ENCODE peak calls at places on chromosomes 2 and 18, in four cellular contexts. U is K562, B is HepG2, T is GM12878. R is an unnamed sample.

GRCh38 chr2:216192181-216192580 is 83.0 kb downstream of the XRCC5 start:
- DNase-seq in U (no peak), B (no peak), T (no peak), R (no peak)

GRCh38 chr2:55063713-55064323 is 13.6 kb upstream of the RTN4 start:
- DNase-seq in U (no peak), B (peak), T (no peak), R (no peak)

GRCh38 chr2:144445196-144445595 is 74.7 kb downstream of the ZEB2 start:
- DNase-seq in U (no peak), B (no peak), T (no peak), R (no peak)

GRCh38 chr2:219987830-219988229 is 360.4 kb downstream of the SLC4A3 start:
- DNase-seq in U (peak), B (no peak), T (no peak), R (no peak)

GRCh38 chr2:120702751-120703150 is 32.9 kb upstream of the GLI2 start:
- DNase-seq in U (no peak), B (no peak), T (no peak), R (no peak)

GRCh38 chr2:8374782-8375181 is 307.1 kb upstream of the ID2 start:
- DNase-seq in U (no peak), B (no peak), T (no peak), R (no peak)

GRCh38 chr2:128320609-128321420 is 2.1 kb upstream of the HS6ST1 start:
- DNase-seq in U (no peak), B (no peak), T (no peak), R (no peak)

GRCh38 chr18:36536426-36536825 is 238.9 kb downstream of the FHOD3 start:
- DNase-seq in U (no peak), B (no peak), T (no peak), R (no peak)

GRCh38 chr2:181779288-181779871 is 99.1 kb upstream of the NEUROD1 start:
- DNase-seq in U (no peak), B (no peak), T (no peak), R (no peak)

GRCh38 chr2:207224814-207225482 is 59.2 kb upstream of the KLF7 start:
- DNase-seq in U (no peak), B (no peak), T (no peak), R (no peak)

GRCh38 chr2:86290596-86291327 is 46.7 kb downstream of the REEP1 start:
- DNase-seq in U (no peak), B (no peak), T (no peak), R (no peak)

GRCh38 chr2:239258248-239258647 is 142.6 kb downstream of the HDAC4 start:
- DNase-seq in U (no peak), B (no peak), T (no peak), R (no peak)

GRCh38 chr2:10045561-10046355 is 2.4 kb downstream of the KLF11 start:
- DNase-seq in U (no peak), B (no peak), T (no peak), R (no peak)

GRCh38 chr2:24530796-24531195 is 39.7 kb downstream of the NCOA1 start:
- DNase-seq in U (no peak), B (no peak), T (no peak), R (no peak)

GRCh38 chr2:16014041-16014787 is 73.9 kb downstream of the MYCN start:
- DNase-seq in U (no peak), B (no peak), T (no peak), R (no peak)

GRCh38 chr2:232997749-232998665 is 15.0 kb downstream of the NGEF start:
- DNase-seq in U (no peak), B (no peak), T (no peak), R (no peak)

GRCh38 chr2:197191177-197191947 is 119.2 kb downstream of the ANKRD44 start:
- DNase-seq in U (peak), B (peak), T (no peak), R (peak)

GRCh38 chr2:188607501-188607900 is 315.8 kb downstream of the GULP1 start:
- DNase-seq in U (no peak), B (no peak), T (no peak), R (no peak)

GRCh38 chr2:191580581-191580980 is 97.4 kb upstream of the NABP1 start:
- DNase-seq in U (no peak), B (no peak), T (no peak), R (no peak)

GRCh38 chr2:144583741-144584453 is 64.0 kb upstream of the ZEB2 start:
- DNase-seq in U (no peak), B (no peak), T (no peak), R (no peak)

GRCh38 chr18:43662657-43663056 is 385.4 kb upstream of the SYT4 start:
- DNase-seq in U (no peak), B (no peak), T (no peak), R (no peak)

DNA sequence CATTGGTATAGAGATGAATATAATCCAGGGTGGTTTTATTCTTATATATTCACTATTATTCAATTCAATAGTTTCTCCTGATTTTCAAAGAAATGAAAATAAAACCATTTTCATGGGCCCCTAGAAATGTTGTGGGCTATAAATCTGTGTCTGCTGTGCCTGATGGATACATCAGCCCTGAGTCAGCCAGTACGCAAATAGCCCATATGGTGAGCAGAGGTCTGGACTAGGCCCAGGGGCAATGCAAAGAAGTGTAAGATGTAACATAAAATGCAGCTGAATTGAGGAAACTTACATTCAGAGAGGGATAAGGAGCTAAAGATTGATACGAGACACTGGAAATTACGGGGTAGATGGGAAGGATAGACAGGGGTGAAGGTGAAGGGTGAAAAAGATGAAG is 122.5 kb downstream of the MAIP1 start:
- DNase-seq in U (no peak), B (no peak), T (no peak), R (no peak)
- TF ChIP-seq FOXK2 in U (no peak), B (no peak), T (no peak), R (no peak)

GRCh38 chr18:45588284-45588683 is 27.0 kb upstream of the SLC14A2 start:
- DNase-seq in U (no peak), B (no peak), T (no peak), R (no peak)

GRCh38 chr18:45590060-45590537 is 25.2 kb upstream of the SLC14A2 start:
- DNase-seq in U (no peak), B (no peak), T (no peak), R (peak)

GRCh38 chr18:45588831-45589558 is 26.3 kb upstream of the SLC14A2 start:
- DNase-seq in U (no peak), B (no peak), T (no peak), R (no peak)

GRCh38 chr18:45590546-45590945 is 24.7 kb upstream of the SLC14A2 start:
- DNase-seq in U (no peak), B (no peak), T (no peak), R (no peak)

DNA sequence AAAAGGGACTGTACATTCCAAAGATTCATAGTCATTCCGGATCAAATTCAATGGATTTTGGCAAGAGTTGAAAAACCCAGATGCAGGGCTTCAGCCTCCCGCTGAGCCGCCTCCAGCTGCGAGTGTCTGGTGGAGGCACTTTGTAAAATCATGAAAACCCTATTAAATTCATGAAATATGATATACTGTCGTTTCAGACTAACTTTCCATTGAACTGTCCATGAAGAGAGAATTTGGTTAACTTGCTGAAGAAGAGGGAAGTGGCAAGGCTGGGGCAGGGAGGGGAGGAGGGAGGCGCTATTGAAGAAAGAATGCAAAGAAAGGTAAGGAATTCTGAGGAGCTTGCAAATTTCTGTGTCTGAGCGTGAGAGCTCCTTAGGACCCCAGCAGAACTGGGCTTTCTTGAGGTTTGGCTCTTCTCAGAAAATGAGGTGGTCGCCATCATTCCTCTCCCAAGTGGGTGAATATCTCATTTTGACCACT is 25.7 kb upstream of the SLC14A2 start:
- DNase-seq in U (no peak), B (no peak), T (no peak), R (peak)
- TF ChIP-seq TARDBP in U (no peak), B (no peak), T (no peak), R (no peak)

DNA sequence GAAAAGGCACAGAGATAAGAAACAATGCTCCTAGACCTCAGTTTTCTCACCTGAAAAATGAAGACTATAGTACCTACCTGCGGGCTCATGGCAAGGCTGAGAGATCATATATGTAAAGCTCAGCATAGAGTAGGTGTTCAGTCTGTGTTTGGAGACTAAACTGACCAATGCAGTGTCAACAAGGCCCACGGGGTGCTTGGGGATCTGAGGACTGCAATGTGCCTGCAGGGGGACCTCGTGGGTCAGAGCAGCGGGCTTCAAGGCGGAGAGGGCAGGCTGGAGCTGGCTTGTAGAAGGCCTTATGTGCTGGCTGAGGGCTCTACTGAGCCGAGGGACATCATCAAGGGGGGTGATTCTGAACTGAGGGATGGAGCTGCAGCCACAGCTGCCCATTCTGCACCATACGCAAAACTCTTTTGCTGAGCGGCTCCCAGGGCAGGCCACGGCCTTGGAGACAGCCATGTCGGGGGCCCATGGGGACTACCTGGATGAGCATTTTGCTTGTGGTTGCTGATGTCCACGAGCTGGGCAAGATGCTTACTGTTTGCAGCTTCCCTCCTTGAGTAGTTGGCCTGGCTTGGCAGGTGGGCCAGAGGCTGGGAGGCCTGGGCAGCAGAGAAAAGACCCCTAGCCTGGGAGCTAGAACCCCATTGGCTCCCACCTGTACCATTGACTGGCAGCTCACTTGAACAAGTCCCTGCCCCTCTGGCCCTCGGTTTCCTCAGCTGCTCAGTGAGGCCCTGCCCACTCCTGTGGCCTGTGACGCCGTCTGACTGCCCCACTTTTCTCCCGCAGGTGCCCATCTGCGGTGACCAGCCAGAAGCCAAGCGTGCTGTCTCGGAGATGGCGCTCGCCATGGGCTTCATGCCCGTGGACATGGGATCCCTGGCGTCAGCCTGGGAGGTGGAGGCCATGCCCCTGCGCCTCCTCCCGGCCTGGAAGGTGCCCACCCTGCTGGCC is 23.5 kb downstream of the STEAP3 start:
- DNase-seq in U (no peak), B (no peak), T (no peak), R (no peak)
- TF ChIP-seq BHLHE40 in U (no peak), B (no peak), T (no peak), R (no peak)

GRCh38 chr2:235950473-235950809 is 217.7 kb downstream of the GBX2 start:
- DNase-seq in U (no peak), B (no peak), T (no peak), R (no peak)

GRCh38 chr2:235946590-235946989 is 221.6 kb downstream of the GBX2 start:
- DNase-seq in U (no peak), B (no peak), T (no peak), R (no peak)

GRCh38 chr2:235952714-235953113 is 215.5 kb downstream of the GBX2 start:
- DNase-seq in U (no peak), B (no peak), T (no peak), R (no peak)

GRCh38 chr2:235951980-235952379 is 216.2 kb downstream of the GBX2 start:
- DNase-seq in U (no peak), B (no peak), T (no peak), R (no peak)

GRCh38 chr2:235949567-235950472 is 218.4 kb downstream of the GBX2 start:
- DNase-seq in U (no peak), B (no peak), T (no peak), R (no peak)
- TF ChIP-seq FOXK2 in U (no peak), B (no peak), T (no peak), R (no peak)

DNA sequence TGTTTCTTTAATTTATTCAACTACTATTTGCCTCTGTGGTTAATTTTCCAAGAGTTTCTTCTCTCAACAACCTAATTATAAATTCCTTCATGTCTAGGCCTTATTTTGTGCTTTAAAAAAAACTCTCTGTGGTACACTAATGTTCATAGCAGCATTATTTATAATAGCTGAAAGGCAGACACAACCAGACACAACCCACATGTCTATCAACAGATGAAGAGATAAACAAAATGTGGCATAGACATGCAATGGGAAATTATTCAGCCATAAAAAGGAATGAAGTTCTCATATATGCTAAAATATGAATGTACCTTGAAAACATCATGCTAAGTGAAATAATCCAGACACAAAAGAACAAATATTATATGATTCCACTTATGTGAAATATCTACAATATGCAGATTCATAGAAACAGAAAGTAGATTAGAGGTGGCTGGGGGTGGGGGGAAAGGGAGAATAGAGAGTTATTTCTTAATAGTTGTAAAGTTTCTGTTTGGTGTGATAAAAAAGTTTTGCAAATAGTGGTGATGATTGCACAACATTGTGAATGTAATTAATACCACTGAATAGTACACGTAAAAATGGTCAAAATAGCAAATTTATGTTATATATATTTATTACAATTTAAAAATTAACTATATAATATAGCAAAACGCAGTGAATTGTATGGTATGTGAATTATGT is 28.1 kb upstream of the RASGRP3 start:
- DNase-seq in U (no peak), B (no peak), T (no peak), R (no peak)
- TF ChIP-seq TARDBP in U (no peak), B (no peak), T (no peak), R (no peak)

DNA sequence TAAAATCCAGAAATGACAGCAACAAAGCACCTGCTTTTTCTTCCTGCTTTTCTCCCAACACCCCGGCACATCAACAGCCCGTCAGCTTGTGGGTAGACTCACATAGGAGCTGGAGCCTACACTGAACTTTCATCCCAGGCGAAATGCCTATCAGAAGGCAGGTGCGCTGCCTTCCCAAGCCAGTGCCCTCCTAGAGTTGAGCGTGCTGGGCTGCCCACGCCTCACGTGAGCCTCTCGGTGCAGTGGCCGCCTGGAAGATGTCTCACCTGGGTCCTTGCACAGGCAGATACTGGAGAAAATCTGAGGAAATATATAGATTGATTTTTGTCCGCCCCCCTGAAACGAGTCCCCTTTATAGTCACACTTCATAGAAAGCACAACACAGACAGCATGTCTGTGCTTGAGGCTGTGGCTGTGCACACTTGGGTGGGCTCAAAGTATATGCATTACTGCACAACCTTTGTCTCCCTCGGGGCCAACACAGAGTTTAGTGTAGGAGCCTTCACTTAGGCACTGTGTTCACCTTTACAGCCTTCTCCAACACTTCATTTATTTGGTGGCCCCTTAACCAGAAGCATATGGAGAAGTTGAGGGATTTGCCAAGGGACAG is 112.5 kb downstream of the SMAD7 start:
- DNase-seq in U (no peak), B (no peak), T (no peak), R (no peak)
- TF ChIP-seq BHLHE40 in U (no peak), B (no peak), T (no peak), R (no peak)

GRCh38 chr2:72147971-72148369 is 308 bp upstream of the CYP26B1 start:
- DNase-seq in U (no peak), B (no peak), T (no peak), R (no peak)

GRCh38 chr2:72149556-72150156 is 2.0 kb upstream of the CYP26B1 start:
- DNase-seq in U (no peak), B (no peak), T (no peak), R (no peak)

GRCh38 chr2:72148391-72148974 is 821 bp upstream of the CYP26B1 start:
- DNase-seq in U (peak), B (no peak), T (no peak), R (peak)

GRCh38 chr2:72150157-72150960 is 2.7 kb upstream of the CYP26B1 start:
- DNase-seq in U (peak), B (peak), T (peak), R (peak)

GRCh38 chr2:72148975-72149555 is 1.4 kb upstream of the CYP26B1 start:
- DNase-seq in U (peak), B (no peak), T (no peak), R (peak)
- TF ChIP-seq FOXK2 in U (no peak), B (no peak), T (no peak), R (no peak)

DNA sequence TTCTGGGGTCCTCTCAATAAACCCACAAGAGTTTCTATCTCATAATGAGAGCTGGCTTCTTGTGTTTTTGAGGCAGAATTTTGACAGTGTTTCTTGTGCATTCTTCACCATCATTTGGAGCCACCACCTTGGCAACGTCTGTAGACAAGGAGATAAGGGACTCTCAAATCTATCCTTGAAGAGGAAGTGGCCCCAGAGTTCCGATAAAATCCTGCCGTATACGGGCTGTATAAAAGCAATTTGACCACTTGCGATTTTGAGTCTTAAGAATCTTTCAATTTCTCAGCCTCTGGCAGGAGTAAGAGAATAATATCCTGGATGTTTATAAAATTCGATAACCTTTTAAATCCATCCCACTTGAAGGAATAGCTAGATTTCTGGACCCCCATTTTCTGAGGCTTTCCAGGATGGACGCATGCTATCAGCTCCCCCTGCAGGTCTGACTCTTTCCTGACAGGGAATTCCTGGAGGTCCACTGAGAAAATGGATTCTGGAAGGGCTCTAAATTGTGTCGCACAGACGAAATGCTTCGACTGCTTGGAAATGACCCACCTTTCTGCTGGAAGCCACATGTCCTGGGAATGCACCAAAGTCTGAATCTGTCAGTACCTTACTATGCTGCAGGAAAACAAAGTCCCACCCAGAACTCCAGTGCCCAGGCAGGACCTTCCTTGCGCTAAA is 54.1 kb downstream of the E2F6 start:
- DNase-seq in U (peak), B (peak), T (no peak), R (peak)
- TF ChIP-seq TARDBP in U (no peak), B (peak), T (no peak), R (no peak)

R was measured in HEK293T.